ENCODE peak calls at places on chromosome 11, in eight cellular contexts. One of them, this sample, is unnamed.

GRCh38 chr11:82692981-82693380 is 40.7 kb downstream of the FAM181B start:
- DNase-seq in progenitor cell of endocrine pancreas: no peak
- DNase-seq in heart right ventricle: no peak
- DNase-seq in kidney: no peak
- DNase-seq in IMR-90: no peak
- DNase-seq in PC-3: no peak
- DNase-seq in right lobe of liver: no peak
- DNase-seq in tibial artery: no peak
- DNase-seq in this sample: no peak

GRCh38 chr11:122754553-122755322 is 83.6 kb upstream of the CRTAM start:
- DNase-seq in progenitor cell of endocrine pancreas: no peak
- DNase-seq in heart right ventricle: no peak
- DNase-seq in kidney: no peak
- DNase-seq in IMR-90: no peak
- DNase-seq in PC-3: peak
- DNase-seq in right lobe of liver: no peak
- DNase-seq in tibial artery: no peak
- DNase-seq in this sample: no peak

GRCh38 chr11:48043111-48043997 is 63.0 kb downstream of the PTPRJ start:
- DNase-seq in progenitor cell of endocrine pancreas: no peak
- DNase-seq in heart right ventricle: no peak
- DNase-seq in kidney: no peak
- DNase-seq in IMR-90: no peak
- DNase-seq in PC-3: no peak
- DNase-seq in right lobe of liver: no peak
- DNase-seq in tibial artery: no peak
- DNase-seq in this sample: no peak

GRCh38 chr11:17867346-17867745 is 132.8 kb downstream of the KCNC1 start:
- DNase-seq in progenitor cell of endocrine pancreas: no peak
- DNase-seq in heart right ventricle: no peak
- DNase-seq in kidney: no peak
- DNase-seq in IMR-90: no peak
- DNase-seq in PC-3: no peak
- DNase-seq in right lobe of liver: no peak
- DNase-seq in tibial artery: no peak
- DNase-seq in this sample: no peak

GRCh38 chr11:126466288-126467045 is 111.0 kb downstream of the ST3GAL4 start:
- DNase-seq in progenitor cell of endocrine pancreas: no peak
- DNase-seq in heart right ventricle: no peak
- DNase-seq in kidney: no peak
- DNase-seq in IMR-90: no peak
- DNase-seq in PC-3: no peak
- DNase-seq in right lobe of liver: no peak
- DNase-seq in tibial artery: no peak
- DNase-seq in this sample: no peak

GRCh38 chr11:76169473-76169881 is 36.8 kb downstream of the WNT11 start:
- DNase-seq in progenitor cell of endocrine pancreas: no peak
- DNase-seq in heart right ventricle: no peak
- DNase-seq in kidney: no peak
- DNase-seq in IMR-90: no peak
- DNase-seq in PC-3: no peak
- DNase-seq in right lobe of liver: no peak
- DNase-seq in tibial artery: no peak
- DNase-seq in this sample: no peak

GRCh38 chr11:94734563-94735275 is 33.4 kb upstream of the AMOTL1 start:
- DNase-seq in progenitor cell of endocrine pancreas: no peak
- DNase-seq in heart right ventricle: no peak
- DNase-seq in kidney: no peak
- DNase-seq in IMR-90: no peak
- DNase-seq in PC-3: peak
- DNase-seq in right lobe of liver: no peak
- DNase-seq in tibial artery: no peak
- DNase-seq in this sample: no peak

GRCh38 chr11:49208006-49208721 is at the start of gene FOLH1:
- DNase-seq in progenitor cell of endocrine pancreas: no peak
- DNase-seq in heart right ventricle: peak
- DNase-seq in kidney: peak
- DNase-seq in IMR-90: no peak
- DNase-seq in PC-3: peak
- DNase-seq in right lobe of liver: peak
- DNase-seq in tibial artery: peak
- DNase-seq in this sample: peak

GRCh38 chr11:78350101-78350645 is 67.4 kb downstream of the GAB2 start:
- DNase-seq in progenitor cell of endocrine pancreas: no peak
- DNase-seq in heart right ventricle: no peak
- DNase-seq in kidney: no peak
- DNase-seq in IMR-90: peak
- DNase-seq in PC-3: no peak
- DNase-seq in right lobe of liver: no peak
- DNase-seq in tibial artery: no peak
- DNase-seq in this sample: no peak

GRCh38 chr11:122189259-122189658 is 73.2 kb upstream of the BLID start:
- DNase-seq in progenitor cell of endocrine pancreas: no peak
- DNase-seq in heart right ventricle: no peak
- DNase-seq in kidney: no peak
- DNase-seq in IMR-90: peak
- DNase-seq in PC-3: peak
- DNase-seq in right lobe of liver: no peak
- DNase-seq in tibial artery: no peak
- DNase-seq in this sample: no peak

GRCh38 chr11:106031210-106031845 is 9.3 kb upstream of the MSANTD4 start:
- DNase-seq in progenitor cell of endocrine pancreas: no peak
- DNase-seq in heart right ventricle: no peak
- DNase-seq in kidney: no peak
- DNase-seq in IMR-90: peak
- DNase-seq in PC-3: peak
- DNase-seq in right lobe of liver: no peak
- DNase-seq in tibial artery: no peak
- DNase-seq in this sample: no peak

GRCh38 chr11:83051760-83052671 is 19.7 kb downstream of the RAB30 start:
- DNase-seq in progenitor cell of endocrine pancreas: no peak
- DNase-seq in heart right ventricle: peak
- DNase-seq in kidney: no peak
- DNase-seq in IMR-90: peak
- DNase-seq in PC-3: peak
- DNase-seq in right lobe of liver: no peak
- DNase-seq in tibial artery: peak
- DNase-seq in this sample: no peak

GRCh38 chr11:131978351-131978750 is 607.9 kb downstream of the NTM start:
- DNase-seq in progenitor cell of endocrine pancreas: no peak
- DNase-seq in heart right ventricle: no peak
- DNase-seq in kidney: no peak
- DNase-seq in IMR-90: no peak
- DNase-seq in PC-3: peak
- DNase-seq in right lobe of liver: no peak
- DNase-seq in tibial artery: no peak
- DNase-seq in this sample: no peak

GRCh38 chr11:35583126-35583525 is 35.1 kb upstream of the FJX1 start:
- DNase-seq in progenitor cell of endocrine pancreas: no peak
- DNase-seq in heart right ventricle: no peak
- DNase-seq in kidney: no peak
- DNase-seq in IMR-90: peak
- DNase-seq in PC-3: peak
- DNase-seq in right lobe of liver: no peak
- DNase-seq in tibial artery: no peak
- DNase-seq in this sample: no peak

GRCh38 chr11:76074178-76075112 is 131.9 kb downstream of the WNT11 start:
- DNase-seq in progenitor cell of endocrine pancreas: no peak
- DNase-seq in heart right ventricle: no peak
- DNase-seq in kidney: no peak
- DNase-seq in IMR-90: peak
- DNase-seq in PC-3: peak
- DNase-seq in right lobe of liver: no peak
- DNase-seq in tibial artery: no peak
- DNase-seq in this sample: no peak

GRCh38 chr11:2235588-2236326 is 34.6 kb downstream of the ASCL2 start:
- DNase-seq in progenitor cell of endocrine pancreas: no peak
- DNase-seq in heart right ventricle: no peak
- DNase-seq in kidney: no peak
- DNase-seq in IMR-90: no peak
- DNase-seq in PC-3: no peak
- DNase-seq in right lobe of liver: no peak
- DNase-seq in tibial artery: no peak
- DNase-seq in this sample: no peak

GRCh38 chr11:2237457-2238238 is 32.7 kb downstream of the ASCL2 start:
- DNase-seq in progenitor cell of endocrine pancreas: no peak
- DNase-seq in heart right ventricle: no peak
- DNase-seq in kidney: no peak
- DNase-seq in IMR-90: no peak
- DNase-seq in PC-3: no peak
- DNase-seq in right lobe of liver: no peak
- DNase-seq in tibial artery: no peak
- DNase-seq in this sample: no peak

GRCh38 chr11:2229713-2230297 is 40.6 kb downstream of the ASCL2 start:
- DNase-seq in progenitor cell of endocrine pancreas: no peak
- DNase-seq in heart right ventricle: no peak
- DNase-seq in kidney: no peak
- DNase-seq in IMR-90: no peak
- DNase-seq in PC-3: no peak
- DNase-seq in right lobe of liver: no peak
- DNase-seq in tibial artery: no peak
- DNase-seq in this sample: no peak

GRCh38 chr11:2233693-2234455 is 36.5 kb downstream of the ASCL2 start:
- DNase-seq in progenitor cell of endocrine pancreas: no peak
- DNase-seq in heart right ventricle: no peak
- DNase-seq in kidney: no peak
- DNase-seq in IMR-90: no peak
- DNase-seq in PC-3: no peak
- DNase-seq in right lobe of liver: no peak
- DNase-seq in tibial artery: no peak
- DNase-seq in this sample: no peak

GRCh38 chr11:2234963-2235362 is 35.4 kb downstream of the ASCL2 start:
- DNase-seq in progenitor cell of endocrine pancreas: no peak
- DNase-seq in heart right ventricle: no peak
- DNase-seq in kidney: no peak
- DNase-seq in IMR-90: no peak
- DNase-seq in PC-3: no peak
- DNase-seq in right lobe of liver: no peak
- DNase-seq in tibial artery: no peak
- DNase-seq in this sample: no peak
- TF ChIP-seq CTCF in progenitor cell of endocrine pancreas: no peak
- TF ChIP-seq CTCF in heart right ventricle: no peak
- TF ChIP-seq CTCF in kidney: no peak
- TF ChIP-seq CTCF in IMR-90: no peak
- TF ChIP-seq CTCF in PC-3: no peak
- TF ChIP-seq CTCF in right lobe of liver: no peak
- TF ChIP-seq CTCF in tibial artery: no peak
- TF ChIP-seq CTCF in this sample: no peak

GRCh38 chr11:13145461-13145860 is 132.1 kb upstream of the BMAL1 start:
- DNase-seq in progenitor cell of endocrine pancreas: no peak
- DNase-seq in heart right ventricle: no peak
- DNase-seq in kidney: no peak
- DNase-seq in IMR-90: no peak
- DNase-seq in PC-3: no peak
- DNase-seq in right lobe of liver: no peak
- DNase-seq in tibial artery: no peak
- DNase-seq in this sample: no peak
- TF ChIP-seq CTCF in progenitor cell of endocrine pancreas: no peak
- TF ChIP-seq CTCF in heart right ventricle: no peak
- TF ChIP-seq CTCF in kidney: no peak
- TF ChIP-seq CTCF in IMR-90: no peak
- TF ChIP-seq CTCF in PC-3: peak
- TF ChIP-seq CTCF in right lobe of liver: no peak
- TF ChIP-seq CTCF in tibial artery: no peak
- TF ChIP-seq CTCF in this sample: no peak

GRCh38 chr11:119486016-119486415 is 63.0 kb upstream of the THY1 start:
- DNase-seq in progenitor cell of endocrine pancreas: no peak
- DNase-seq in heart right ventricle: no peak
- DNase-seq in kidney: peak
- DNase-seq in IMR-90: no peak
- DNase-seq in PC-3: no peak
- DNase-seq in right lobe of liver: no peak
- DNase-seq in tibial artery: no peak
- DNase-seq in this sample: no peak

GRCh38 chr11:119483881-119484371 is 61.0 kb upstream of the THY1 start:
- DNase-seq in progenitor cell of endocrine pancreas: no peak
- DNase-seq in heart right ventricle: no peak
- DNase-seq in kidney: no peak
- DNase-seq in IMR-90: no peak
- DNase-seq in PC-3: no peak
- DNase-seq in right lobe of liver: peak
- DNase-seq in tibial artery: peak
- DNase-seq in this sample: peak

GRCh38 chr11:119483341-119483880 is 60.4 kb upstream of the THY1 start:
- DNase-seq in progenitor cell of endocrine pancreas: no peak
- DNase-seq in heart right ventricle: no peak
- DNase-seq in kidney: no peak
- DNase-seq in IMR-90: no peak
- DNase-seq in PC-3: no peak
- DNase-seq in right lobe of liver: peak
- DNase-seq in tibial artery: peak
- DNase-seq in this sample: no peak

GRCh38 chr11:119486691-119487259 is 63.8 kb upstream of the THY1 start:
- DNase-seq in progenitor cell of endocrine pancreas: no peak
- DNase-seq in heart right ventricle: no peak
- DNase-seq in kidney: peak
- DNase-seq in IMR-90: no peak
- DNase-seq in PC-3: no peak
- DNase-seq in right lobe of liver: peak
- DNase-seq in tibial artery: peak
- DNase-seq in this sample: no peak

GRCh38 chr11:119484741-119485605 is 62.0 kb upstream of the THY1 start:
- DNase-seq in progenitor cell of endocrine pancreas: no peak
- DNase-seq in heart right ventricle: no peak
- DNase-seq in kidney: no peak
- DNase-seq in IMR-90: no peak
- DNase-seq in PC-3: no peak
- DNase-seq in right lobe of liver: peak
- DNase-seq in tibial artery: peak
- DNase-seq in this sample: peak
- TF ChIP-seq CTCF in progenitor cell of endocrine pancreas: peak
- TF ChIP-seq CTCF in heart right ventricle: no peak
- TF ChIP-seq CTCF in kidney: no peak
- TF ChIP-seq CTCF in IMR-90: peak
- TF ChIP-seq CTCF in PC-3: peak
- TF ChIP-seq CTCF in right lobe of liver: no peak
- TF ChIP-seq CTCF in tibial artery: no peak
- TF ChIP-seq CTCF in this sample: no peak

DNA sequence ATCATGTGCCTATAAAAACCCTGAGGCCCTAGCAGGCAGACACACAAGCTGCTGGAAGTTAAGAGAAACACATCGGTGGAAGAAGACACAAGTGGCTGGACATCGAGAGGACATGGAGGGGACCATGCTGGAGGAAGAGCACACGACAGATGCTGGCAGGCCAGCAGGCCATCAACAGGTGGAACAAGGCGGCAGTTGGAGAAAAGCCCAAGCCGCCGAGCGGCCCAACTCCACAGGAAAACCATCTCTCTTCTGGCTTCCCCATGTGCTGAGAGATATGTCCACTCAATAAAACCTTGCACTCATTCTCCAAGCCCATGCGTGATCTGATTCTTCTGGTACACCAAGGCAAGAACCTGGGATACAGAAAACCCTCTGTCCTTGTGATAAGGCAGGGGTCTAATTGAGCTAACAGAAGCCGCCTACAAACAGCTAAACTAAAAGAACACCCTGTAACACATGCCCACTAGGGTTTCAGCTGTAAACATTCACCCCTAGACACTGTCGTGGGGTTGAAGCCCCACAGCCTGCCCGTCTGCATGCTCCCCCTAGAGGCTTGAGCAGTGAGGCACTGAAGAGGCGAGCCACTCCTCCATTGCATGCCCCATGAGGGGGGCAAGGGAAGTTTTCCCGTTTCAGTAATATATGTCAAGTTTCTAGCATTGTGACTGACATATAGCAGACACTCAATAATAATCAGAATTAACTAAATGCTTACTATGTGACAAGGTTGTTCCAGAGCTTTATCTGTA is 39.0 kb upstream of the MMP20 start:
- DNase-seq in progenitor cell of endocrine pancreas: no peak
- DNase-seq in heart right ventricle: no peak
- DNase-seq in kidney: no peak
- DNase-seq in IMR-90: no peak
- DNase-seq in PC-3: peak
- DNase-seq in right lobe of liver: no peak
- DNase-seq in tibial artery: no peak
- DNase-seq in this sample: no peak
- TF ChIP-seq CTCF in progenitor cell of endocrine pancreas: peak
- TF ChIP-seq CTCF in heart right ventricle: no peak
- TF ChIP-seq CTCF in kidney: no peak
- TF ChIP-seq CTCF in IMR-90: peak
- TF ChIP-seq CTCF in PC-3: peak
- TF ChIP-seq CTCF in right lobe of liver: no peak
- TF ChIP-seq CTCF in tibial artery: no peak
- TF ChIP-seq CTCF in this sample: no peak

This sample was measured in left lung.